ENCODE peak calls at places on chromosomes 6 and 20, in seven cellular contexts. Q is A549, H is mammary epithelial cell, F is lung, G is Karpas-422, A is right cardiac atrium, L is uterus. N is an unnamed sample.

GRCh38 chr6:3848380-3848779 is 793 bp upstream of the FAM50B start:
- DNase-seq in Q (no peak), H (peak; percentile 83), F (no peak), G (no peak), A (no peak), L (no peak), N (no peak)

GRCh38 chr6:52642381-52642780 is 28.5 kb upstream of the TMEM14A start:
- DNase-seq in Q (no peak), H (no peak), F (no peak), G (no peak), A (no peak), L (no peak), N (no peak)

GRCh38 chr6:121319112-121319553 is 15.1 kb downstream of the TBC1D32 start:
- DNase-seq in Q (peak; percentile 24), H (no peak), F (no peak), G (no peak), A (no peak), L (no peak), N (no peak)

GRCh38 chr6:97919631-97920030 is 636.6 kb upstream of the MMS22L start:
- DNase-seq in Q (no peak), H (no peak), F (no peak), G (no peak), A (no peak), L (no peak), N (no peak)

GRCh38 chr6:69796081-69796626 is 656 bp downstream of the LMBRD1 start:
- DNase-seq in Q (peak; percentile 23), H (peak; percentile 86), F (peak; percentile 43), G (peak; percentile 74), A (no peak), L (no peak), N (no peak)

GRCh38 chr6:166640342-166641043 is 13.4 kb upstream of the RPS6KA2 start:
- DNase-seq in Q (no peak), H (peak; percentile 44), F (peak; percentile 51), G (no peak), A (peak; percentile 59), L (no peak), N (no peak)

GRCh38 chr6:144284753-144285547 is at the start of gene UTRN:
- DNase-seq in Q (peak; percentile 80), H (peak; percentile 83), F (peak; percentile 86), G (peak; percentile 49), A (peak; percentile 87), L (peak; percentile 80), N (peak; percentile 79)

GRCh38 chr6:6547111-6547879 is 41.2 kb upstream of the LY86 start:
- DNase-seq in Q (peak; percentile 67), H (peak; percentile 71), F (peak; percentile 89), G (peak; percentile 94), A (peak; percentile 85), L (peak; percentile 86), N (peak; percentile 87)

GRCh38 chr20:32004963-32005362 is 5.3 kb upstream of the CCM2L start:
- DNase-seq in Q (peak; percentile 35), H (no peak), F (no peak), G (peak; percentile 63), A (no peak), L (no peak), N (no peak)

GRCh38 chr20:40978761-40979160 is 49.9 kb upstream of the TOP1 start:
- DNase-seq in Q (no peak), H (peak; percentile 88), F (peak; percentile 0), G (no peak), A (no peak), L (no peak), N (no peak)

GRCh38 chr6:159988983-159989454 is 20.1 kb downstream of the IGF2R start:
- DNase-seq in Q (no peak), H (no peak), F (no peak), G (no peak), A (no peak), L (no peak), N (no peak)

GRCh38 chr6:160035241-160035640 is 66.4 kb downstream of the IGF2R start:
- DNase-seq in Q (no peak), H (no peak), F (no peak), G (no peak), A (no peak), L (no peak), N (no peak)

GRCh38 chr6:158459726-158460125 is 100.2 kb upstream of the TMEM181 start:
- DNase-seq in Q (no peak), H (peak; percentile 41), F (no peak), G (no peak), A (no peak), L (no peak), N (no peak)

GRCh38 chr6:90790696-90791095 is 203.8 kb upstream of the MAP3K7 start:
- DNase-seq in Q (no peak), H (peak; percentile 64), F (no peak), G (no peak), A (no peak), L (no peak), N (no peak)

GRCh38 chr6:66558189-66558588 is 851.2 kb upstream of the EYS start:
- DNase-seq in Q (peak; percentile 1), H (no peak), F (no peak), G (peak; percentile 69), A (no peak), L (no peak), N (no peak)

GRCh38 chr6:20338160-20338559 is 63.5 kb upstream of the E2F3 start:
- DNase-seq in Q (no peak), H (peak; percentile 42), F (no peak), G (no peak), A (no peak), L (no peak), N (no peak)

GRCh38 chr6:33430991-33431879 is 11.4 kb downstream of the SYNGAP1 start:
- DNase-seq in Q (peak; percentile 62), H (no peak), F (peak; percentile 47), G (peak; percentile 95), A (peak; percentile 74), L (peak; percentile 73), N (peak; percentile 86)

GRCh38 chr20:9235518-9235917 is 166.6 kb downstream of the PLCB4 start:
- DNase-seq in Q (peak; percentile 15), H (peak; percentile 38), F (no peak), G (no peak), A (no peak), L (no peak), N (no peak)

GRCh38 chr20:32333988-32334885 is 23.9 kb upstream of the ASXL1 start:
- DNase-seq in Q (no peak), H (no peak), F (peak; percentile 82), G (no peak), A (peak; percentile 82), L (peak; percentile 25), N (peak; percentile 82)

GRCh38 chr20:3221398-3222226 is 12.3 kb downstream of the ITPA start:
- DNase-seq in Q (no peak), H (no peak), F (no peak), G (no peak), A (no peak), L (no peak), N (peak; percentile 74)

GRCh38 chr20:32382102-32382950 is 24.2 kb downstream of the ASXL1 start:
- DNase-seq in Q (no peak), H (peak; percentile 12), F (no peak), G (no peak), A (no peak), L (no peak), N (peak; percentile 55)

GRCh38 chr20:37955511-37955910 is 52.6 kb downstream of the VSTM2L start:
- DNase-seq in Q (no peak), H (no peak), F (no peak), G (no peak), A (no peak), L (no peak), N (no peak)

GRCh38 chr6:41599015-41599835 is 39.0 kb upstream of the MDFI start:
- DNase-seq in Q (no peak), H (no peak), F (no peak), G (no peak), A (no peak), L (peak; percentile 15), N (peak; percentile 22)

GRCh38 chr20:6704132-6704861 is 63.2 kb upstream of the BMP2 start:
- DNase-seq in Q (peak; percentile 67), H (no peak), F (no peak), G (no peak), A (no peak), L (no peak), N (peak; percentile 59)

GRCh38 chr6:150146436-150146835 is 3.6 kb downstream of the PPP1R14C start:
- DNase-seq in Q (no peak), H (no peak), F (no peak), G (no peak), A (no peak), L (no peak), N (no peak)

GRCh38 chr6:150144294-150144868 is 1.5 kb downstream of the PPP1R14C start:
- DNase-seq in Q (no peak), H (peak; percentile 50), F (no peak), G (no peak), A (no peak), L (no peak), N (no peak)

GRCh38 chr6:150145830-150146229 is 3.0 kb downstream of the PPP1R14C start:
- DNase-seq in Q (no peak), H (peak; percentile 68), F (no peak), G (no peak), A (no peak), L (no peak), N (no peak)

GRCh38 chr6:150143521-150144293 is 863 bp downstream of the PPP1R14C start:
- DNase-seq in Q (no peak), H (peak; percentile 39), F (no peak), G (no peak), A (no peak), L (no peak), N (peak; percentile 49)

GRCh38 chr6:150145427-150145826 is 2.6 kb downstream of the PPP1R14C start:
- DNase-seq in Q (no peak), H (no peak), F (no peak), G (no peak), A (no peak), L (no peak), N (no peak)
- H3K4me1 ChIP-seq in Q (no peaks in the 10 kb centered on the region), H (peaks cover 32% of the 10 kb centered on the region), F (peaks cover 3% of the 10 kb centered on the region), G (peaks cover 15% of the 10 kb centered on the region), A (no peaks in the 10 kb centered on the region), L (peaks cover 16% of the 10 kb centered on the region), N (peaks cover 7% of the 10 kb centered on the region)

GRCh38 chr6:137589067-137589848 is 95.1 kb upstream of the OLIG3 start:
- DNase-seq in Q (peak; percentile 73), H (peak; percentile 45), F (no peak), G (peak; percentile 95), A (no peak), L (no peak), N (peak; percentile 23)
- H3K4me1 ChIP-seq in Q (no peaks in the 10 kb centered on the region), H (no peaks in the 10 kb centered on the region), F (no peaks in the 10 kb centered on the region), G (peaks cover 4% of the 10 kb centered on the region), A (no peaks in the 10 kb centered on the region), L (no peaks in the 10 kb centered on the region), N (no peaks in the 10 kb centered on the region)

GRCh38 chr20:62376112-62377063 is 9.3 kb upstream of the LAMA5 start:
- DNase-seq in Q (peak; percentile 81), H (peak; percentile 53), F (peak; percentile 56), G (no peak), A (peak; percentile 55), L (peak; percentile 52), N (no peak)
- H3K4me1 ChIP-seq in Q (peaks cover 75% of the 10 kb centered on the region), H (peaks cover 51% of the 10 kb centered on the region), F (no peaks in the 10 kb centered on the region), G (no peaks in the 10 kb centered on the region), A (no peaks in the 10 kb centered on the region), L (peaks cover 12% of the 10 kb centered on the region), N (peaks cover 3% of the 10 kb centered on the region)

DNA sequence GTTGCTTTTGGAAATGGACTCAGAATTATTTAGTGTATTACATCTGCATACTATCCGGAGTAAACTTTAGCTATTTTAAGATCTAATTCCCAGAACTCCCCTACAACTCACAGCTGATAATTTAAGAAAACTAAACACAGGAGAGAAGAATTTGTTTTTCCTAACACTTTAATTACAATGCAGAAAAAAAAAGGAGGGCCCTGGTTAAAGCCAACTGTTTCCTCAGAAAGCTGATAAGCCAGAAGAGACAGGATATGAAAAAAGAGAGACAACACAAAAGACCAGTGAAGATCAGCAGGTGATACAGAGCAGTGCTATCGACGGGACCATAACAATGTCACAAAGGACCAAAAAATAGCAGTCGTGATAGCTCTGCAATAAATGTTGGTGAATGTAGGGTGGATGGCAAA is 5.8 kb downstream of the IFNGR1 start:
- DNase-seq in Q (no peak), H (no peak), F (no peak), G (no peak), A (no peak), L (no peak), N (no peak)
- H3K4me1 ChIP-seq in Q (peaks cover 54% of the 10 kb centered on the region), H (peaks cover 45% of the 10 kb centered on the region), F (peaks cover 35% of the 10 kb centered on the region), G (peaks cover 19% of the 10 kb centered on the region), A (peaks cover 20% of the 10 kb centered on the region), L (peaks cover 3% of the 10 kb centered on the region), N (peaks cover 24% of the 10 kb centered on the region)